ENCODE peak calls at places on chromosomes 13 and 19, in five cellular contexts. R is stomach, E is SK-N-SH, F is ovary, N is psoas muscle. I is an unnamed sample.

GRCh38 chr13:45674908-45675307 is 27.2 kb upstream of the CBY2 start:
- DNase-seq in F (no peak), R (no peak), N (no peak), E (peak; percentile 24), I (no peak)

GRCh38 chr13:54078271-54078670 is 1049.7 kb downstream of the OLFM4 start:
- DNase-seq in N (no peak), R (no peak), F (no peak), E (no peak), I (no peak)

GRCh38 chr19:30341646-30342201 is 30.5 kb upstream of the ZNF536 start:
- DNase-seq in N (no peak), R (no peak), E (no peak), F (no peak), I (no peak)

GRCh38 chr13:47459512-47459911 is 541.6 kb downstream of the SUCLA2 start:
- DNase-seq in E (peak; percentile 3), F (no peak), N (no peak), R (no peak), I (no peak)

GRCh38 chr13:41915096-41915495 is 45.8 kb downstream of the VWA8 start:
- DNase-seq in E (no peak), F (no peak), N (no peak), R (no peak), I (no peak)

GRCh38 chr13:27927444-27928352 is 7.9 kb downstream of the PDX1 start:
- DNase-seq in E (no peak), R (no peak), F (no peak), N (no peak), I (no peak)

GRCh38 chr19:1259873-1260748 is 9.0 kb upstream of the CIRBP start:
- DNase-seq in R (no peak), E (no peak), F (peak; percentile 73), N (peak; percentile 60), I (no peak)

GRCh38 chr13:91719033-91719432 is 320.6 kb downstream of the GPC5 start:
- DNase-seq in N (peak; percentile 9), R (no peak), E (no peak), F (no peak), I (no peak)

GRCh38 chr13:34207872-34208271 is 389.9 kb downstream of the RFC3 start:
- DNase-seq in R (no peak), E (no peak), F (no peak), N (no peak), I (no peak)

GRCh38 chr13:31835932-31836331 is 96.6 kb downstream of the RXFP2 start:
- DNase-seq in R (no peak), F (no peak), N (no peak), E (no peak), I (no peak)

GRCh38 chr19:19071897-19072296 is 8.1 kb downstream of the SLC25A42 start:
- DNase-seq in N (no peak), R (no peak), F (no peak), E (no peak), I (no peak)

GRCh38 chr13:40599722-40600121 is 66.7 kb downstream of the FOXO1 start:
- DNase-seq in N (no peak), F (no peak), R (no peak), E (no peak), I (no peak)

DNA sequence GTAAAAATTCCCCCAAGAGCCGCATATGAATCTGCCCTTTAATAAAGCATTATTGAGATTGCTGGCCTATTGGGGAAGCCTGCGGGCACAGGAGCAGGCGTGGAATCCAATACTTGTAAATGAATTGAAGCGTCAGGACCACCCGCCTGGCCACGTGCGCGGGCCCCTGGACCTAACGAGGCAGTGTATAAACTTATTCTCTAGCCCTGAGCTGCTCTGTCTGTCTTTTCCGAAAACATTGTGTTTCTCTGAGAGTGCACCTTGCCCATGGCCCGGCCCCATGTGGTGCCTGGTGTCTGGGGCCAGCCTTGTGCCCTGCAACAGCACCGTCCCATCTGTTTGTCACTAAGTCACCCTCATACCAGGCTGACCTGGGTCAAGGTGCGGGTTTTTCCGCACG is 14.4 kb downstream of the UBXN6 start:
- DNase-seq in N (no peak), E (no peak), R (no peak), F (no peak), I (no peak)
- H3K36me3 ChIP-seq in N (peaks cover 49% of the 10 kb centered on the region), E (no peaks in the 10 kb centered on the region), R (peaks cover 52% of the 10 kb centered on the region), F (no peaks in the 10 kb centered on the region), I (peaks cover 14% of the 10 kb centered on the region)

GRCh38 chr19:6095760-6096159 is 14.5 kb downstream of the RFX2 start:
- DNase-seq in F (no peak), R (no peak), E (no peak), N (no peak), I (no peak)

GRCh38 chr19:6090634-6091033 is 19.7 kb downstream of the RFX2 start:
- DNase-seq in E (no peak), F (no peak), R (no peak), N (no peak), I (no peak)

GRCh38 chr19:6092329-6093286 is 17.7 kb downstream of the RFX2 start:
- DNase-seq in N (peak; percentile 82), R (peak; percentile 80), E (no peak), F (peak; percentile 70), I (peak; percentile 87)

GRCh38 chr19:6088677-6089063 is 21.6 kb downstream of the RFX2 start:
- DNase-seq in R (no peak), E (no peak), N (no peak), F (no peak), I (no peak)

GRCh38 chr19:6091771-6092291 is 18.5 kb downstream of the RFX2 start:
- DNase-seq in E (no peak), F (no peak), N (no peak), R (no peak), I (no peak)
- H3K4me1 ChIP-seq in E (peaks cover 14% of the 10 kb centered on the region), F (peaks cover 18% of the 10 kb centered on the region), N (peaks cover 2% of the 10 kb centered on the region), R (peaks cover 52% of the 10 kb centered on the region), I (peaks cover 10% of the 10 kb centered on the region)

GRCh38 chr13:110440946-110441731 is 120.4 kb downstream of the RAB20 start:
- DNase-seq in R (no peak), N (no peak), E (no peak), F (no peak), I (no peak)
- H3K36me3 ChIP-seq in R (peaks cover 52% of the 10 kb centered on the region), N (peaks cover 40% of the 10 kb centered on the region), E (peaks cover 44% of the 10 kb centered on the region), F (no peaks in the 10 kb centered on the region), I (peaks cover 17% of the 10 kb centered on the region)

DNA sequence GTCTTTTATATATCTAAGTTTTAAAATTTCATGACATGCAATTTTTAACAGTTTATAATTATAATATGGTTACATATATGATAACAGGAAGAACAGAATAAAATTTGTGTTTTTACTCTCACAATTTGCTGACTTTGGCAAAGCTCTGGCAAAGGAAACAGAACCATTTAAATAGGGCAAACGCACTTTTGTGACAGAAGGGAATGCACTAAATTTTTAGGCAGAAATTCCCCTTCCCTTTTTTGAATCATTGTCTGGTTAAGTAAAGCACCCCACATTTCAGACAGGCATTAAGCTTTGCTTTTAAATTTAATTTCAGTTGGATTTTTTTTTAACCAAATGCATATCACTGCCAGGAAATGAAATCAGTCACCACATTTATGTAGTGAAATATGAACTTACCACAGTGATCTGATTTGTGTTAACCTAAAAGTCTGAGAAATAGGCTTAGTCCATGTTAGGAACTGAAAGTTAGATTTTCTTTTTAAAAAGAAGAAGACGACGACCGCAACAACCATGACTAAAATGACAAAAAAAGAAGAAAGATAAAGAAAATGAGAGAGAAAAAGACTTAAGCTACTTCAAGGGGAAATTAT is 10.8 kb downstream of the GPR183 start:
- DNase-seq in R (no peak), N (no peak), F (no peak), E (no peak), I (no peak)
- H3K4me1 ChIP-seq in R (peaks cover 35% of the 10 kb centered on the region), N (no peaks in the 10 kb centered on the region), F (no peaks in the 10 kb centered on the region), E (peaks cover 11% of the 10 kb centered on the region), I (peaks cover 2% of the 10 kb centered on the region)

GRCh38 chr19:48122421-48122820 is 11.8 kb upstream of the PLA2G4C start:
- DNase-seq in R (no peak), N (no peak), F (no peak), E (no peak), I (no peak)

GRCh38 chr19:48121909-48122371 is 11.3 kb upstream of the PLA2G4C start:
- DNase-seq in N (no peak), E (no peak), F (no peak), R (no peak), I (no peak)

GRCh38 chr19:48127561-48127960 is 16.9 kb upstream of the PLA2G4C start:
- DNase-seq in F (no peak), N (no peak), R (no peak), E (no peak), I (no peak)

GRCh38 chr19:48121066-48121465 is 10.4 kb upstream of the PLA2G4C start:
- DNase-seq in N (no peak), F (no peak), R (no peak), E (no peak), I (no peak)

GRCh38 chr19:48123907-48124675 is 13.5 kb upstream of the PLA2G4C start:
- DNase-seq in F (no peak), E (no peak), N (no peak), R (no peak), I (no peak)
- H3K36me3 ChIP-seq in F (no peaks in the 10 kb centered on the region), E (peaks cover 13% of the 10 kb centered on the region), N (peaks cover 11% of the 10 kb centered on the region), R (peaks cover 53% of the 10 kb centered on the region), I (peaks cover 13% of the 10 kb centered on the region)

DNA sequence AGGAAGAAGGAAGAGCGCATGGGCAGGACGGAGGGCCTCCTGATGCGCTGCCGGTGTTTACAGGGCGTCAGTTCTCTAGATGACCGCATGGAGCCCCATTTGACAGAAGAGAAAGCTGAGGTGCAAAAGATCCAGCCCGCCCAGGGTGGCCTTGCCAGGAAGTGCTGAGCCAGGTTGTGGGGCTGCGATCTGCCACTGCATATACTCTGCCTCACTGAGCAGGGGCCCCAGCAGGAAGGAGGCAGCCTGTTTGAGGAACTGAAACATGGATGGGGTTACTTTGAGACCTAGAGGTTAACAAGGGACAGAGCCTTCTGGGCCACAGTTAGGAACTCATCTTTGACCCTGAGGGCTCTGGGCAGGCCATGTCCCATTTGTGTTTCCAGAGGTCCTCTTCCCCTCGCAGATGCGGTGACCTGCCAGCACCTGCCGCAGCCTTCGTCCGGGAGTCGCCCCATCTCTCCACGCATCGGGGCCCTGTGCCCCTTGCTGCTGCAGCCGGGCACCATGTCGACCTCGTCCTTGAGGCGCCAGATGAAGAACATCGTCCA is 3.2 kb downstream of the EPN1 start:
- DNase-seq in F (no peak), N (no peak), R (peak; percentile 43), E (no peak), I (no peak)
- H3K4me1 ChIP-seq in F (peaks cover 27% of the 10 kb centered on the region), N (peaks cover 30% of the 10 kb centered on the region), R (peaks cover 94% of the 10 kb centered on the region), E (peaks cover 28% of the 10 kb centered on the region), I (peaks cover 8% of the 10 kb centered on the region)

DNA sequence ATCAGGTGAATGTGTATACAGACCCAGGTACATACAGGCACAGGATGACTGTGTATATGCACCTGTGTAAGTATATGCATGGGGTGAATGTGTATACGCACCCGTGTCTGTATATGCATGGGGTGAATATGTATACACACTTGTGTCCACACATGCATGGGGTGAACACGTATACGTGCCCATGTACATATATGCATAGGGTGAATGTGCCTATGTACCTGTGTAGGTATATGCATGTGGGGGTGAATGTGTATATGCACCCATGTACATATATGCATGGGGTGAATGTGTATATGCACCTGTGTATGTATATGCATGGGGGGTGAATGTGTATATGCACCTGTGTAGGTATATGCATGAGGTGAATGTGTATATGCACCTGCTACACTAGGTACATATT is 6.9 kb upstream of the ANGPTL8 start:
- DNase-seq in R (no peak), F (no peak), N (no peak), E (no peak), I (no peak)
- H3K36me3 ChIP-seq in R (peaks cover 81% of the 10 kb centered on the region), F (no peaks in the 10 kb centered on the region), N (peaks cover 38% of the 10 kb centered on the region), E (no peaks in the 10 kb centered on the region), I (peaks cover 50% of the 10 kb centered on the region)